ENCODE peak calls at places on chromosome 18, in five cellular contexts. One of them, this sample, is unnamed.

GRCh38 chr18:57497372-57498294 is 62.5 kb downstream of the ONECUT2 start:
- DNase-seq in A549: no peak
- DNase-seq in A673: no peak
- DNase-seq in Panc1: no peak
- DNase-seq in colonic mucosa: no peak
- DNase-seq in this sample: no peak

GRCh38 chr18:58313491-58314032 is 269.5 kb downstream of the NEDD4L start:
- DNase-seq in A549: no peak
- DNase-seq in colonic mucosa: peak
- DNase-seq in A673: no peak
- DNase-seq in Panc1: no peak
- DNase-seq in this sample: peak

GRCh38 chr18:24414349-24415003 is 12.0 kb upstream of the IMPACT start:
- DNase-seq in A549: no peak
- DNase-seq in colonic mucosa: no peak
- DNase-seq in Panc1: no peak
- DNase-seq in A673: no peak
- DNase-seq in this sample: no peak

GRCh38 chr18:24231773-24232735 is 93.2 kb downstream of the CABYR start:
- DNase-seq in A673: peak
- DNase-seq in colonic mucosa: no peak
- DNase-seq in A549: no peak
- DNase-seq in Panc1: peak
- DNase-seq in this sample: no peak

GRCh38 chr18:9535430-9535972 is 60.2 kb downstream of the RALBP1 start:
- DNase-seq in colonic mucosa: no peak
- DNase-seq in Panc1: no peak
- DNase-seq in A549: no peak
- DNase-seq in A673: peak
- DNase-seq in this sample: no peak

GRCh38 chr18:903703-904102 is 968 bp upstream of the ADCYAP1 start:
- DNase-seq in A673: peak
- DNase-seq in colonic mucosa: peak
- DNase-seq in Panc1: no peak
- DNase-seq in A549: no peak
- DNase-seq in this sample: no peak

GRCh38 chr18:3481696-3482210 is 31.8 kb downstream of the TGIF1 start:
- DNase-seq in A549: peak
- DNase-seq in Panc1: no peak
- DNase-seq in colonic mucosa: peak
- DNase-seq in A673: peak
- DNase-seq in this sample: no peak

GRCh38 chr18:3869848-3870247 is 419.9 kb downstream of the TGIF1 start:
- DNase-seq in Panc1: peak
- DNase-seq in A673: peak
- DNase-seq in colonic mucosa: no peak
- DNase-seq in A549: peak
- DNase-seq in this sample: no peak

GRCh38 chr18:73101977-73102376 is 234.2 kb upstream of the NETO1 start:
- DNase-seq in A549: no peak
- DNase-seq in A673: no peak
- DNase-seq in colonic mucosa: no peak
- DNase-seq in Panc1: no peak
- DNase-seq in this sample: no peak

GRCh38 chr18:38695559-38696270 is 1130.1 kb upstream of the CELF4 start:
- DNase-seq in A673: no peak
- DNase-seq in A549: no peak
- DNase-seq in Panc1: no peak
- DNase-seq in colonic mucosa: no peak
- DNase-seq in this sample: no peak

GRCh38 chr18:74921057-74921820 is 287.7 kb downstream of the PTGR3 start:
- DNase-seq in colonic mucosa: no peak
- DNase-seq in Panc1: no peak
- DNase-seq in A673: no peak
- DNase-seq in A549: no peak
- DNase-seq in this sample: no peak

GRCh38 chr18:31100598-31101147 is 1.5 kb downstream of the DSC2 start:
- DNase-seq in A549: no peak
- DNase-seq in colonic mucosa: peak
- DNase-seq in Panc1: no peak
- DNase-seq in A673: no peak
- DNase-seq in this sample: no peak

GRCh38 chr18:23225518-23225917 is 90.2 kb downstream of the CABLES1 start:
- DNase-seq in colonic mucosa: no peak
- DNase-seq in A673: no peak
- DNase-seq in Panc1: no peak
- DNase-seq in A549: no peak
- DNase-seq in this sample: no peak

GRCh38 chr18:23227729-23228075 is 92.4 kb downstream of the CABLES1 start:
- DNase-seq in A673: peak
- DNase-seq in Panc1: no peak
- DNase-seq in colonic mucosa: no peak
- DNase-seq in A549: no peak
- DNase-seq in this sample: no peak

GRCh38 chr18:23228102-23229051 is 93.1 kb downstream of the CABLES1 start:
- DNase-seq in A549: no peak
- DNase-seq in A673: peak
- DNase-seq in Panc1: no peak
- DNase-seq in colonic mucosa: no peak
- DNase-seq in this sample: no peak

GRCh38 chr18:23226386-23226785 is 91.1 kb downstream of the CABLES1 start:
- DNase-seq in A549: no peak
- DNase-seq in Panc1: no peak
- DNase-seq in colonic mucosa: no peak
- DNase-seq in A673: no peak
- DNase-seq in this sample: no peak

GRCh38 chr18:23226930-23227728 is 91.8 kb downstream of the CABLES1 start:
- DNase-seq in A549: no peak
- DNase-seq in Panc1: no peak
- DNase-seq in colonic mucosa: no peak
- DNase-seq in A673: peak
- DNase-seq in this sample: peak
- H3K27ac ChIP-seq in A549: no peak
- H3K27ac ChIP-seq in Panc1: peak
- H3K27ac ChIP-seq in colonic mucosa: peak
- H3K27ac ChIP-seq in A673: peak
- H3K27ac ChIP-seq in this sample: peak

GRCh38 chr18:5503740-5504139 is 40.1 kb downstream of the EPB41L3 start:
- DNase-seq in colonic mucosa: no peak
- DNase-seq in Panc1: no peak
- DNase-seq in A673: no peak
- DNase-seq in A549: no peak
- DNase-seq in this sample: no peak

GRCh38 chr18:5500158-5500939 is 43.4 kb downstream of the EPB41L3 start:
- DNase-seq in A673: no peak
- DNase-seq in A549: no peak
- DNase-seq in colonic mucosa: no peak
- DNase-seq in Panc1: no peak
- DNase-seq in this sample: no peak

DNA sequence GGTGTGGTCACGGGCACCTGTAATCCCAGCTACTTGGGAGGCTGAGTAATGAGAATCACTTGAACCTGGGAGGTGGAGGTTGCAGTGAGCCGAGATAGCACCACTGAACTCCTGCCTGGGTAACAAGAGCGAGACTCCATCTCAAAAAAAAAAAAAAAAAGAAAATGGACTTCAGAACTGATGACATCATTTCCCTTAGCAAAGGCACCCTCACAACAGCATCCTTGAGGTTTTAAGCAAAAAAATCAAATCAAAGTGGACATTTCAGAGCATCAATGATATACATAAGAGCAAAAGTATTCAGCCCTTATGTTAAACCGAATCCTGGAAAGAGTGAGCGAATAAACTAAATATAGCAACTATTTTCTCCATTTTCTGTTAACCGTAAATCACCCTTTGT is 45.3 kb downstream of the EPB41L3 start:
- DNase-seq in colonic mucosa: no peak
- DNase-seq in Panc1: no peak
- DNase-seq in A673: no peak
- DNase-seq in A549: no peak
- DNase-seq in this sample: no peak
- H3K4me3 ChIP-seq in colonic mucosa: no peak
- H3K4me3 ChIP-seq in Panc1: no peak
- H3K4me3 ChIP-seq in A673: no peak
- H3K4me3 ChIP-seq in A549: no peak
- H3K4me3 ChIP-seq in this sample: no peak

DNA sequence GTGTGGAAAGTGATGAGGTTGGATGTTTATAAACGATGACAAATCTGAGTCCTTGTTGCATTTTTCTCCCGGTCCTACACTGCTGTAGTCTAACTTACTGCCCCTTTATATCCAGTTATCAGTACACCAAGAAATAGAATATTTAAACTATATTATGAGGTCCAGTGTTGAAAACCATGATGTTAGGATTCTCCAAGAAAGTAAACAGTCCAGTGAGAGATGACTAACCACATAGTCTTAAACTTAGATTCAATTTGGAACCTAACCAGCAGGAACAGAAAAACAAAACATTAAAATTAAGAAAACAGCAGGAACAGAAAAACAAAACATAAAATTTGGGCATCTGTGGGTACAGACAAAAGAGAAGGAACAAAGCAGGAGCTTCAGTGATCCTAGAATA is 143.2 kb downstream of the TPGS2 start:
- DNase-seq in Panc1: no peak
- DNase-seq in A673: no peak
- DNase-seq in A549: no peak
- DNase-seq in colonic mucosa: no peak
- DNase-seq in this sample: no peak
- TF ChIP-seq CTCF in Panc1: no peak
- TF ChIP-seq CTCF in A673: no peak
- TF ChIP-seq CTCF in A549: no peak
- TF ChIP-seq CTCF in colonic mucosa: no peak
- TF ChIP-seq CTCF in this sample: no peak

GRCh38 chr18:54117853-54118773 is 106.4 kb downstream of the MBD2 start:
- DNase-seq in A673: no peak
- DNase-seq in colonic mucosa: no peak
- DNase-seq in A549: no peak
- DNase-seq in Panc1: no peak
- DNase-seq in this sample: no peak
- H3K27ac ChIP-seq in A673: no peak
- H3K27ac ChIP-seq in colonic mucosa: no peak
- H3K27ac ChIP-seq in A549: no peak
- H3K27ac ChIP-seq in Panc1: no peak
- H3K27ac ChIP-seq in this sample: no peak

GRCh38 chr18:63322246-63322645 is 2.7 kb upstream of the BCL2 start:
- DNase-seq in A673: no peak
- DNase-seq in Panc1: no peak
- DNase-seq in A549: no peak
- DNase-seq in colonic mucosa: no peak
- DNase-seq in this sample: no peak
- H3K4me3 ChIP-seq in A673: no peak
- H3K4me3 ChIP-seq in Panc1: no peak
- H3K4me3 ChIP-seq in A549: no peak
- H3K4me3 ChIP-seq in colonic mucosa: no peak
- H3K4me3 ChIP-seq in this sample: no peak

GRCh38 chr18:65091737-65092329 is 659.0 kb upstream of the CDH7 start:
- DNase-seq in Panc1: peak
- DNase-seq in colonic mucosa: peak
- DNase-seq in A673: peak
- DNase-seq in A549: no peak
- DNase-seq in this sample: no peak
- TF ChIP-seq CTCF in Panc1: peak
- TF ChIP-seq CTCF in colonic mucosa: peak
- TF ChIP-seq CTCF in A673: peak
- TF ChIP-seq CTCF in A549: peak
- TF ChIP-seq CTCF in this sample: no peak

DNA sequence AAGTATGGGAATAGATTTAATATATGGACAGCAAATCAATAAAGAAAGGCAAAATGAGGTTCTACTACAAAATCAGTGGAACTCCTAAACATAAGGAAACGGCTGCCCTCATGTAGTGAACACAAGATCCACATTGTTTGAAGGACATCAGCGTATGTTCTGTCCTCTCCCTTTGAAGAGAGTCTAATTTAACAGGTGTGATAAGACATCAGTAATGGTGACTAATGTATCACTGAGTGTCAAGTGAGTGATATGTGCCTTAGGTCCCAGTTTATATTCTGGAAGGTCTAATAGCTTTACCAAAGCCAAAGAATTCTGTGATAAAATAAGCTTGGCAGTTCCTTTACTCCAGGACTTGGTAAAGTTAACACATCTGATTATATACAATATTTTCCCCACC is 248.7 kb downstream of the PTPRM start:
- DNase-seq in colonic mucosa: no peak
- DNase-seq in A673: no peak
- DNase-seq in A549: no peak
- DNase-seq in Panc1: no peak
- DNase-seq in this sample: no peak
- H3K27ac ChIP-seq in colonic mucosa: no peak
- H3K27ac ChIP-seq in A673: no peak
- H3K27ac ChIP-seq in A549: no peak
- H3K27ac ChIP-seq in Panc1: no peak
- H3K27ac ChIP-seq in this sample: no peak

GRCh38 chr18:71939483-71939882 is 604.7 kb downstream of the CBLN2 start:
- DNase-seq in colonic mucosa: no peak
- DNase-seq in Panc1: no peak
- DNase-seq in A673: no peak
- DNase-seq in A549: no peak
- DNase-seq in this sample: no peak

GRCh38 chr18:71942433-71942832 is 601.7 kb downstream of the CBLN2 start:
- DNase-seq in Panc1: no peak
- DNase-seq in A673: no peak
- DNase-seq in colonic mucosa: no peak
- DNase-seq in A549: no peak
- DNase-seq in this sample: no peak
- H3K4me3 ChIP-seq in Panc1: no peak
- H3K4me3 ChIP-seq in A673: no peak
- H3K4me3 ChIP-seq in colonic mucosa: no peak
- H3K4me3 ChIP-seq in A549: no peak
- H3K4me3 ChIP-seq in this sample: no peak

GRCh38 chr18:56036673-56037072 is 448.7 kb upstream of the TCF4 start:
- DNase-seq in A673: no peak
- DNase-seq in colonic mucosa: no peak
- DNase-seq in A549: no peak
- DNase-seq in Panc1: no peak
- DNase-seq in this sample: no peak
- TF ChIP-seq CTCF in A673: no peak
- TF ChIP-seq CTCF in colonic mucosa: no peak
- TF ChIP-seq CTCF in A549: no peak
- TF ChIP-seq CTCF in Panc1: no peak
- TF ChIP-seq CTCF in this sample: no peak

This sample was measured in lung.